ENCODE peak calls at places on chromosomes 16 and 17, in four cellular contexts. R is neuronal stem cell, S is H1, B is H9. Z is an unnamed sample.

GRCh38 chr17:19327039-19327776 is 35.3 kb downstream of the B9D1 start:
- DNase-seq in B (no peak), S (no peak), R (no peak), Z (peak; percentile 54)

GRCh38 chr17:39996789-39997188 is 16.2 kb downstream of the PSMD3 start:
- DNase-seq in S (no peak), B (no peak), R (no peak), Z (no peak)

GRCh38 chr16:89863741-89864391 is 9.5 kb upstream of the TCF25 start:
- DNase-seq in R (no peak), B (no peak), S (no peak), Z (peak; percentile 4)

GRCh38 chr16:58124601-58124915 is 4.6 kb downstream of the CFAP20 start:
- DNase-seq in S (no peak), B (no peak), R (no peak), Z (no peak)

GRCh38 chr17:4229627-4230026 is 34.2 kb downstream of the ANKFY1 start:
- DNase-seq in R (no peak), B (no peak), S (no peak), Z (no peak)

GRCh38 chr17:59160203-59161025 is 4.9 kb downstream of the PRR11 start:
- DNase-seq in S (no peak), R (no peak), B (no peak), Z (no peak)

GRCh38 chr17:58172369-58173071 is 5.7 kb downstream of the OR4D2 start:
- DNase-seq in B (peak; percentile 85), S (no peak), R (peak; percentile 6), Z (no peak)

GRCh38 chr17:19237389-19238166 is 412 bp downstream of the EPN2 start:
- DNase-seq in B (peak; percentile 61), R (peak; percentile 45), S (no peak), Z (no peak)

GRCh38 chr16:4507588-4508345 is 30.8 kb downstream of the CDIP1 start:
- DNase-seq in R (no peak), S (no peak), B (no peak), Z (no peak)

GRCh38 chr17:489758-490329 is 137.2 kb upstream of the RPH3AL start:
- DNase-seq in S (no peak), R (peak; percentile 45), B (peak; percentile 62), Z (no peak)

GRCh38 chr16:56267888-56268287 is 76.6 kb downstream of the GNAO1 start:
- DNase-seq in R (no peak), S (no peak), B (no peak), Z (no peak)

GRCh38 chr17:53142890-53143289 is 679.8 kb upstream of the KIF2B start:
- DNase-seq in S (no peak), R (no peak), B (peak; percentile 55), Z (no peak)

GRCh38 chr16:62077998-62078397 is 41.8 kb upstream of the CDH8 start:
- DNase-seq in R (peak; percentile 23), B (peak; percentile 81), S (peak; percentile 49), Z (no peak)

GRCh38 chr16:29784901-29785500 is 5.5 kb upstream of the KIF22 start:
- DNase-seq in B (peak; percentile 92), S (peak; percentile 70), R (peak; percentile 48), Z (no peak)

GRCh38 chr16:679808-680624 is at the start of gene STUB1:
- DNase-seq in B (peak; percentile 95), S (peak; percentile 64), R (peak; percentile 87), Z (peak; percentile 86)

GRCh38 chr16:4859900-4860255 is 12.6 kb downstream of the UBN1 start:
- DNase-seq in B (no peak), R (no peak), S (no peak), Z (no peak)

GRCh38 chr17:57874434-57875108 is 24.7 kb upstream of the MRPS23 start:
- DNase-seq in S (peak; percentile 64), B (peak; percentile 97), R (peak; percentile 78), Z (no peak)

GRCh38 chr17:30336369-30337171 is 2.7 kb upstream of the TMIGD1 start:
- DNase-seq in B (peak; percentile 80), R (peak; percentile 29), S (peak; percentile 9), Z (peak; percentile 79)

GRCh38 chr16:68563631-68564366 is 24.7 kb downstream of the ZFP90 start:
- DNase-seq in S (no peak), R (no peak), B (no peak), Z (no peak)

GRCh38 chr17:81641825-81642489 is 5.0 kb downstream of the TSPAN10 start:
- DNase-seq in R (no peak), B (no peak), S (no peak), Z (peak; percentile 72)

GRCh38 chr16:80466024-80466986 is 74.5 kb upstream of the DYNLRB2 start:
- DNase-seq in B (peak; percentile 86), S (peak; percentile 63), R (peak; percentile 85), Z (peak; percentile 15)

GRCh38 chr16:12245923-12246290 is 269.4 kb downstream of the SNX29 start:
- DNase-seq in B (no peak), S (no peak), R (no peak), Z (no peak)

GRCh38 chr16:80208015-80208414 is 332.8 kb upstream of the DYNLRB2 start:
- DNase-seq in S (no peak), B (no peak), R (no peak), Z (no peak)

GRCh38 chr17:15882058-15882720 is 62.7 kb upstream of the ADORA2B start:
- DNase-seq in B (peak; percentile 85), S (no peak), R (no peak), Z (peak; percentile 70)

GRCh38 chr16:1206326-1206725 is 18.7 kb downstream of the TPSG1 start:
- DNase-seq in B (peak; percentile 41), R (no peak), S (no peak), Z (no peak)

GRCh38 chr17:37361543-37361942 is 14.2 kb upstream of the C17orf78 start:
- DNase-seq in S (no peak), B (no peak), R (no peak), Z (peak; percentile 47)

GRCh38 chr16:49095539-49095938 is 186.1 kb downstream of the CBLN1 start:
- DNase-seq in B (no peak), R (no peak), S (no peak), Z (no peak)

GRCh38 chr17:49146620-49147306 is 14.2 kb downstream of the B4GALNT2 start:
- DNase-seq in R (no peak), B (no peak), S (no peak), Z (peak; percentile 95)

GRCh38 chr17:31327534-31328526 is 6.4 kb upstream of the EVI2A start:
- DNase-seq in R (no peak), B (no peak), S (no peak), Z (no peak)

GRCh38 chr16:3242709-3243108 is 7.8 kb upstream of the ZNF200 start:
- DNase-seq in R (no peak), S (no peak), B (no peak), Z (peak; percentile 24)

GRCh38 chr17:19935169-19935568 is 42.5 kb downstream of the AKAP10 start:
- DNase-seq in B (no peak), S (no peak), R (no peak), Z (no peak)

GRCh38 chr16:55465077-55465896 is 13.7 kb upstream of the MMP2 start:
- DNase-seq in R (peak; percentile 92), S (peak; percentile 84), B (peak; percentile 88), Z (peak; percentile 96)

GRCh38 chr16:50889276-50889675 is 147.4 kb downstream of the CYLD start:
- DNase-seq in B (no peak), S (no peak), R (no peak), Z (no peak)

GRCh38 chr17:66578781-66579489 is 256.0 kb upstream of the CACNG5 start:
- DNase-seq in R (no peak), B (peak; percentile 41), S (no peak), Z (no peak)

GRCh38 chr17:34740516-34740915 is 161.1 kb downstream of the TMEM132E start:
- DNase-seq in S (no peak), B (peak; percentile 19), R (no peak), Z (no peak)

GRCh38 chr17:66673668-66674276 is 161.1 kb upstream of the CACNG5 start:
- DNase-seq in R (peak; percentile 56), B (peak; percentile 66), S (peak; percentile 17), Z (peak; percentile 89)

GRCh38 chr16:65749566-65749965 is 616.9 kb upstream of the CDH5 start:
- DNase-seq in S (no peak), R (no peak), B (no peak), Z (no peak)

GRCh38 chr16:65745201-65745600 is 621.3 kb upstream of the CDH5 start:
- DNase-seq in B (no peak), R (no peak), S (no peak), Z (no peak)

GRCh38 chr16:65744401-65744800 is 622.1 kb upstream of the CDH5 start:
- DNase-seq in B (no peak), R (no peak), S (no peak), Z (no peak)

GRCh38 chr16:65743558-65743957 is 621.7 kb upstream of the CDH11 start:
- DNase-seq in B (no peak), R (no peak), S (no peak), Z (no peak)

DNA sequence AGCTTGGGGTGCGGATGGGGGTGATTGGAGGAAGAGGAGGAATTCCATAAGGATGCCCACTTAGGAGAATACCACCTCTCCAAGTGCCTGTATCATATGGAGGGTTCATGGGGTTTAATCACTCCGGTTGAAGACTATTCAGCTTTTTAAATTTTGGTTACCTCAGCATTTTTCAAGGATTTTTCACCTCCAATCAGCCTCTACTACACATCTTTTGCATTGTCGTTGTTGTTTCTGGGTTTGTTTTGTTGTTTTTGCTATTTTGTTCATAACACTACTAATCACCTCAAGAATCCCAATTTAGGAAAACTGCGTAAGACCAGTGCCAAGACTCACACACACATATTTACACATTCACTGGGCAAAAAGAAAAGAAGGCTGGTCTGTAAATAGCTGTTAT is 619.5 kb upstream of the CDH5 start:
- DNase-seq in R (no peak), B (no peak), S (no peak), Z (no peak)
- H4K8ac ChIP-seq in R (no peak overlapping the region), B (no peak overlapping the region), S (no peak overlapping the region), Z (no peak overlapping the region)

DNA sequence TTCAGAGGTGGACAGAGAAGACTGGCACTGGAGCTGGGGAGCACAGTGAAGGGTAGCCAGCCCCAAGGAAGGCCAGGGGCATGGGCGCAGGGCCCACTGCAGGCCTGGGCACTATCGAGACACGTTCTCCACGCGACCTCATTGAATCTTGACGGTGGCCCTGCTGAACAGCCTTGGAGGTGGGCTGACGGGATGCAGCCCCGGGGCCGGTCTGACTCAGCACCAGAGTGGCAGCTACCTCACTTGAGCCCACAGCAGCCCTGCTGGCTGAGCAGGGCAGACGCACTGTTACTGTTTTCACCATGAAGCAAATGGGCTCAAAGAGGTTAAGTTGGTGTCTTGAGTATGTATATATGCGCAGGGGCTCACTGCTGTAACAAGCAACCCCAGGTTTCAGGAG is 78.8 kb upstream of the FOXF1 start:
- DNase-seq in R (no peak), S (no peak), B (no peak), Z (no peak)
- H2BK12ac ChIP-seq in R (no peak overlapping the region), S (no peak overlapping the region), B (no peak overlapping the region), Z (no peak overlapping the region)

DNA sequence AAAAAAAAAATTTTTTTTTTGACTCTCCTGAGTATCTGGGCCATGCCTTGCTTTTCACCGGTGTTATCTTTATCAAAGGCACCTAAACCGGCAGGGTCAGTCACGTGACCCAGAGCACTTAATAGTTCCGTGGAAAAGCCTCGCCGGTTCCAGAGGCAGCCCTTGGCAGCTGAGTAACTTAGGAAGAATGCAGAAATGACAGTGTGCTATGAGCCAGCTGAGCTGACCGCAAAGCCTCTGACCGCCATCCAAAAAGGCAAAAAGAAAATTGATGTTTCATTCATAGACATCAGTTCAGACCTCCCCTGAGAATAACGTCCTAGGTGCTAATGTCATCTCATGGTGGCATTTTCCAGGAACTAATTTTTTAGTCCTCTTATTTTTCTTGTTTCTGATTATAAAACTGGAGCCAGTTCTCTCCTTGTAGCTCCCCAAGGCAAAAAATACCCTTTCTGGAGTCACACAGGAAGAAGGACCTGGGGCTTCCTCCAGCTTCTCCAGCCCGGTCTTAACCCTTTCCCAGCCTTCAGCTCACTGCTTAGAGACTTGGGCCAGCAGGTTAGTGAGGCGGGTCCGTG is 122.6 kb downstream of the SOCS1 start:
- DNase-seq in R (no peak), B (peak; percentile 24), S (no peak), Z (peak; percentile 99)
- H4K8ac ChIP-seq in R (no peak overlapping the region), B (no peak overlapping the region), S (no peak overlapping the region), Z (peak overlapping the region; percentile 55)

GRCh38 chr17:74860999-74861553 is 1.4 kb upstream of the GRIN2C start:
- DNase-seq in S (no peak), R (no peak), B (no peak), Z (no peak)
- H2BK12ac ChIP-seq in S (no peak overlapping the region), R (peak overlapping the region; percentile 6), B (no peak overlapping the region), Z (no peak overlapping the region)